ENCODE peak calls at places on chromosome 9, in eight cellular contexts. Q is SK-N-SH, U is testis, Z is astrocyte, M is RWPE2, I is cardiac muscle cell, E is fibroblast of lung, K is left ventricle myocardium inferior. D is an unnamed sample. For H3K36me3, the result is how much of the 10 kb centered on the place peaks cover.

GRCh38 chr9:100579665-100580064 is 1.8 kb downstream of the CAVIN4 start:
- DNase-seq in Q (no peak), U (no peak), Z (peak), M (no peak), I (peak), E (peak), K (no peak), D (no peak)

GRCh38 chr9:75000835-75001234 is 27.3 kb downstream of the CARNMT1 start:
- DNase-seq in Q (no peak), U (no peak), Z (no peak), M (no peak), I (no peak), E (no peak), K (no peak), D (no peak)

GRCh38 chr9:116287721-116288120 is 134.1 kb downstream of the PAPPA start:
- DNase-seq in Q (no peak), U (no peak), Z (peak), M (no peak), I (no peak), E (peak), K (no peak), D (no peak)

GRCh38 chr9:629136-629535 is 212.4 kb upstream of the DMRT1 start:
- DNase-seq in Q (no peak), U (no peak), Z (no peak), M (no peak), I (no peak), E (no peak), K (no peak), D (no peak)

GRCh38 chr9:12748954-12749353 is 25.9 kb upstream of the LURAP1L start:
- DNase-seq in Q (no peak), U (no peak), Z (no peak), M (no peak), I (no peak), E (no peak), K (no peak), D (no peak)

GRCh38 chr9:111163738-111164399 is 125.6 kb upstream of the LPAR1 start:
- DNase-seq in Q (no peak), U (no peak), Z (no peak), M (no peak), I (no peak), E (no peak), K (no peak), D (no peak)

GRCh38 chr9:113872485-113873143 is 3.5 kb upstream of the ZNF618 start:
- DNase-seq in Q (no peak), U (no peak), Z (peak), M (no peak), I (no peak), E (peak), K (no peak), D (no peak)

GRCh38 chr9:15867334-15867733 is 314.5 kb downstream of the CCDC171 start:
- DNase-seq in Q (no peak), U (no peak), Z (no peak), M (no peak), I (no peak), E (no peak), K (no peak), D (no peak)

GRCh38 chr9:84850830-84851372 is 181.4 kb downstream of the NTRK2 start:
- DNase-seq in Q (no peak), U (no peak), Z (no peak), M (no peak), I (no peak), E (no peak), K (no peak), D (no peak)

GRCh38 chr9:134691695-134692572 is 50.3 kb downstream of the COL5A1 start:
- DNase-seq in Q (no peak), U (no peak), Z (no peak), M (peak), I (no peak), E (no peak), K (no peak), D (no peak)

GRCh38 chr9:89592201-89592815 is 12.5 kb upstream of the GADD45G start:
- DNase-seq in Q (no peak), U (no peak), Z (no peak), M (no peak), I (no peak), E (no peak), K (no peak), D (no peak)

GRCh38 chr9:137878146-137878941 is 762 bp downstream of the CACNA1B start:
- DNase-seq in Q (peak), U (peak), Z (no peak), M (no peak), I (peak), E (peak), K (no peak), D (no peak)

GRCh38 chr9:137875846-137876245 is 1.7 kb upstream of the CACNA1B start:
- DNase-seq in Q (no peak), U (no peak), Z (no peak), M (no peak), I (no peak), E (no peak), K (no peak), D (no peak)

GRCh38 chr9:137875354-137875753 is 2.2 kb upstream of the CACNA1B start:
- DNase-seq in Q (no peak), U (no peak), Z (no peak), M (no peak), I (no peak), E (no peak), K (no peak), D (no peak)

GRCh38 chr9:137876269-137876668 is 1.3 kb upstream of the CACNA1B start:
- DNase-seq in Q (no peak), U (no peak), Z (no peak), M (no peak), I (no peak), E (no peak), K (no peak), D (no peak)

GRCh38 chr9:137876781-137877386 is 698 bp upstream of the CACNA1B start:
- DNase-seq in Q (no peak), U (no peak), Z (no peak), M (no peak), I (no peak), E (no peak), K (no peak), D (no peak)
- H3K4me3 ChIP-seq in Q (no peak), U (peak), Z (no peak), M (peak), I (no peak), E (no peak), K (no peak), D (no peak)

GRCh38 chr9:124349267-124349666 is 66.0 kb downstream of the PSMB7 start:
- DNase-seq in Q (no peak), U (no peak), Z (no peak), M (peak), I (no peak), E (no peak), K (no peak), D (peak)
- H3K36me3 ChIP-seq in Q (under half), U (under half), Z (half or more), M (half or more), I (under half), E (half or more), K (half or more), D (under half)

GRCh38 chr9:110116543-110116885 is 91.4 kb downstream of the C9orf152 start:
- DNase-seq in Q (no peak), U (no peak), Z (peak), M (no peak), I (no peak), E (peak), K (no peak), D (no peak)
- H3K4me3 ChIP-seq in Q (no peak), U (no peak), Z (no peak), M (no peak), I (no peak), E (no peak), K (no peak), D (no peak)

GRCh38 chr9:71844808-71845207 is 66.2 kb downstream of the ABHD17B start:
- DNase-seq in Q (no peak), U (no peak), Z (no peak), M (no peak), I (no peak), E (no peak), K (no peak), D (no peak)
- H3K36me3 ChIP-seq in Q (under half), U (under half), Z (under half), M (under half), I (under half), E (under half), K (under half), D (under half)

DNA sequence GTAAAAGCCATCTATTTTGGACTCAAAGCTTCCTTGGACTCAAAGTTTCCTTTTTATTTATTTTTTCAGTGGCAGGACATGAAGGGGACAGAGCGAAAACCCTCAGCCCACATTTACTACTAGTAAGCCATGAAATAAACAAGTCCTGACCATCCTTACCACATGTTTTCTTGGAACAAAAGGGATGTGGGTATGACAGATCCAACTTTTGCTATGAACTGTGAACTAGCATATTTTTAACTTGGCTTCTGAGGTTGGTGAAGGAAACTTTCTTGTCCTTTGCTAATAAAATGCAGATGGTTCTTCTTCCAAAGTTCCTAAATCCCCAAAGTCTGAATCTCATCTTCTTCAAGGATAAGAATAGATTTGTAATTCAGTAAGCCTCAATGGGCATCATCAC is 122.7 kb upstream of the TNC start:
- DNase-seq in Q (no peak), U (no peak), Z (peak), M (no peak), I (no peak), E (peak), K (no peak), D (no peak)
- H3K4me3 ChIP-seq in Q (no peak), U (no peak), Z (no peak), M (no peak), I (no peak), E (no peak), K (no peak), D (no peak)

GRCh38 chr9:35738186-35738585 is 5.7 kb downstream of the CREB3 start:
- DNase-seq in Q (no peak), U (no peak), Z (no peak), M (no peak), I (no peak), E (no peak), K (no peak), D (no peak)

GRCh38 chr9:35734096-35734495 is 1.6 kb downstream of the CREB3 start:
- DNase-seq in Q (no peak), U (no peak), Z (no peak), M (no peak), I (no peak), E (no peak), K (no peak), D (no peak)

GRCh38 chr9:35738924-35739323 is 6.5 kb downstream of the CREB3 start:
- DNase-seq in Q (no peak), U (no peak), Z (no peak), M (no peak), I (no peak), E (no peak), K (no peak), D (no peak)

GRCh38 chr9:35736201-35736633 is 3.8 kb downstream of the CREB3 start:
- DNase-seq in Q (peak), U (peak), Z (peak), M (no peak), I (peak), E (peak), K (peak), D (peak)

GRCh38 chr9:35737143-35737542 is 4.7 kb downstream of the CREB3 start:
- DNase-seq in Q (no peak), U (no peak), Z (no peak), M (no peak), I (no peak), E (no peak), K (no peak), D (no peak)
- H3K36me3 ChIP-seq in Q (half or more), U (under half), Z (half or more), M (half or more), I (half or more), E (under half), K (half or more), D (half or more)

DNA sequence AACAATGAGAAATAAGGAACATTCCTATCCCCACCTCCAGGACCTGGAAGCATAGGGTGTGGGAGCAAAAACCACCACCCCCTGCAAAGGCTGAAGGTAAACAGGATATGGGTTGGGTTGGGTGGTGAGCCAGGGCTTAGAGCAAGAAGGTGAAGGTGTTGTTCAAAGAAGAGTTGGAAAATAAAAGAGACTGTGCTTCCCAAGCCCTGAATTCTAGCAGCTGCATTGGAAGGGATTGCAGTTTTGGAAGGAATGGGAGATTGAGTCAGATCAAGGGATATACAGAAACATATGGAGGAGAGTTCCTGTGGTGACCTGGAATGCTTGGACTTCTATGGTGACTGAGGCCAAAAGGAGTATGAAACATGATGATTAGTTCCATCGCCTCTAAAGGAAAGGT is 24.7 kb upstream of the MTAP start:
- DNase-seq in Q (no peak), U (no peak), Z (peak), M (no peak), I (no peak), E (peak), K (no peak), D (no peak)
- H3K4me3 ChIP-seq in Q (no peak), U (no peak), Z (no peak), M (no peak), I (no peak), E (no peak), K (no peak), D (no peak)

GRCh38 chr9:130858734-130859705 is 24.0 kb downstream of the ABL1 start:
- DNase-seq in Q (no peak), U (no peak), Z (no peak), M (no peak), I (no peak), E (no peak), K (no peak), D (no peak)
- H3K36me3 ChIP-seq in Q (under half), U (under half), Z (under half), M (half or more), I (under half), E (under half), K (under half), D (half or more)

D was measured in BE2C.